ENCODE peak calls at places on chromosomes 16 and 17, in ten cellular contexts. One of them, this sample, is unnamed.

GRCh38 chr17:31074772-31075538 is 19.8 kb upstream of the NF1 start:
- DNase-seq in ACHN: peak
- DNase-seq in NCI-H1048: no peak
- DNase-seq in stimulated activated CD8-positive, alpha-beta memory T cell treated with anti-CD3 and anti-CD28 coated beads, Interleukin-4, amount 100 ng/mL, for 4 hours: no peak
- DNase-seq in mammary epithelial cell: peak
- DNase-seq in coronary artery: no peak
- DNase-seq in mucosa of descending colon: no peak
- DNase-seq in activated T-cell treated with anti-CD3 and anti-CD28 coated beads for 24 hours: no peak
- DNase-seq in NCI-H2171: no peak
- DNase-seq in GM23338: peak
- DNase-seq in this sample: no peak

GRCh38 chr16:64589836-64590235 is 532.0 kb downstream of the CDH11 start:
- DNase-seq in ACHN: no peak
- DNase-seq in NCI-H1048: no peak
- DNase-seq in stimulated activated CD8-positive, alpha-beta memory T cell treated with anti-CD3 and anti-CD28 coated beads, Interleukin-4, amount 100 ng/mL, for 4 hours: no peak
- DNase-seq in mammary epithelial cell: no peak
- DNase-seq in coronary artery: no peak
- DNase-seq in mucosa of descending colon: no peak
- DNase-seq in activated T-cell treated with anti-CD3 and anti-CD28 coated beads for 24 hours: no peak
- DNase-seq in NCI-H2171: no peak
- DNase-seq in GM23338: no peak
- DNase-seq in this sample: no peak

GRCh38 chr16:56635441-56635967 is 3.0 kb upstream of the MT1A start:
- DNase-seq in ACHN: no peak
- DNase-seq in NCI-H1048: no peak
- DNase-seq in stimulated activated CD8-positive, alpha-beta memory T cell treated with anti-CD3 and anti-CD28 coated beads, Interleukin-4, amount 100 ng/mL, for 4 hours: no peak
- DNase-seq in mammary epithelial cell: no peak
- DNase-seq in coronary artery: no peak
- DNase-seq in mucosa of descending colon: no peak
- DNase-seq in activated T-cell treated with anti-CD3 and anti-CD28 coated beads for 24 hours: no peak
- DNase-seq in NCI-H2171: no peak
- DNase-seq in GM23338: peak
- DNase-seq in this sample: no peak

GRCh38 chr17:66633322-66633965 is 201.5 kb upstream of the CACNG5 start:
- DNase-seq in ACHN: no peak
- DNase-seq in NCI-H1048: no peak
- DNase-seq in stimulated activated CD8-positive, alpha-beta memory T cell treated with anti-CD3 and anti-CD28 coated beads, Interleukin-4, amount 100 ng/mL, for 4 hours: peak
- DNase-seq in mammary epithelial cell: no peak
- DNase-seq in coronary artery: no peak
- DNase-seq in mucosa of descending colon: no peak
- DNase-seq in activated T-cell treated with anti-CD3 and anti-CD28 coated beads for 24 hours: peak
- DNase-seq in NCI-H2171: no peak
- DNase-seq in GM23338: no peak
- DNase-seq in this sample: no peak

GRCh38 chr17:68329331-68329730 is 38.0 kb downstream of the ARSG start:
- DNase-seq in ACHN: no peak
- DNase-seq in NCI-H1048: no peak
- DNase-seq in stimulated activated CD8-positive, alpha-beta memory T cell treated with anti-CD3 and anti-CD28 coated beads, Interleukin-4, amount 100 ng/mL, for 4 hours: no peak
- DNase-seq in mammary epithelial cell: no peak
- DNase-seq in coronary artery: no peak
- DNase-seq in mucosa of descending colon: no peak
- DNase-seq in activated T-cell treated with anti-CD3 and anti-CD28 coated beads for 24 hours: no peak
- DNase-seq in NCI-H2171: no peak
- DNase-seq in GM23338: no peak
- DNase-seq in this sample: no peak

GRCh38 chr17:77151236-77151635 is 10.5 kb downstream of the SEC14L1 start:
- DNase-seq in ACHN: no peak
- DNase-seq in NCI-H1048: no peak
- DNase-seq in stimulated activated CD8-positive, alpha-beta memory T cell treated with anti-CD3 and anti-CD28 coated beads, Interleukin-4, amount 100 ng/mL, for 4 hours: no peak
- DNase-seq in mammary epithelial cell: no peak
- DNase-seq in coronary artery: no peak
- DNase-seq in mucosa of descending colon: no peak
- DNase-seq in activated T-cell treated with anti-CD3 and anti-CD28 coated beads for 24 hours: no peak
- DNase-seq in NCI-H2171: no peak
- DNase-seq in GM23338: no peak
- DNase-seq in this sample: peak

GRCh38 chr16:1338855-1339675 is 5.6 kb downstream of the BAIAP3 start:
- DNase-seq in ACHN: no peak
- DNase-seq in NCI-H1048: no peak
- DNase-seq in stimulated activated CD8-positive, alpha-beta memory T cell treated with anti-CD3 and anti-CD28 coated beads, Interleukin-4, amount 100 ng/mL, for 4 hours: no peak
- DNase-seq in mammary epithelial cell: no peak
- DNase-seq in coronary artery: no peak
- DNase-seq in mucosa of descending colon: no peak
- DNase-seq in activated T-cell treated with anti-CD3 and anti-CD28 coated beads for 24 hours: no peak
- DNase-seq in NCI-H2171: peak
- DNase-seq in GM23338: no peak
- DNase-seq in this sample: no peak

GRCh38 chr17:69928586-69928985 is 146.4 kb upstream of the KCNJ16 start:
- DNase-seq in ACHN: no peak
- DNase-seq in NCI-H1048: no peak
- DNase-seq in stimulated activated CD8-positive, alpha-beta memory T cell treated with anti-CD3 and anti-CD28 coated beads, Interleukin-4, amount 100 ng/mL, for 4 hours: no peak
- DNase-seq in mammary epithelial cell: no peak
- DNase-seq in coronary artery: no peak
- DNase-seq in mucosa of descending colon: no peak
- DNase-seq in activated T-cell treated with anti-CD3 and anti-CD28 coated beads for 24 hours: no peak
- DNase-seq in NCI-H2171: no peak
- DNase-seq in GM23338: no peak
- DNase-seq in this sample: peak

GRCh38 chr17:40410082-40410481 is 7.6 kb downstream of the TOP2A start:
- DNase-seq in ACHN: no peak
- DNase-seq in NCI-H1048: no peak
- DNase-seq in stimulated activated CD8-positive, alpha-beta memory T cell treated with anti-CD3 and anti-CD28 coated beads, Interleukin-4, amount 100 ng/mL, for 4 hours: no peak
- DNase-seq in mammary epithelial cell: no peak
- DNase-seq in coronary artery: no peak
- DNase-seq in mucosa of descending colon: no peak
- DNase-seq in activated T-cell treated with anti-CD3 and anti-CD28 coated beads for 24 hours: no peak
- DNase-seq in NCI-H2171: no peak
- DNase-seq in GM23338: peak
- DNase-seq in this sample: no peak

GRCh38 chr16:20675488-20676267 is 21.8 kb downstream of the ACSM1 start:
- DNase-seq in ACHN: peak
- DNase-seq in NCI-H1048: no peak
- DNase-seq in stimulated activated CD8-positive, alpha-beta memory T cell treated with anti-CD3 and anti-CD28 coated beads, Interleukin-4, amount 100 ng/mL, for 4 hours: no peak
- DNase-seq in mammary epithelial cell: peak
- DNase-seq in coronary artery: no peak
- DNase-seq in mucosa of descending colon: peak
- DNase-seq in activated T-cell treated with anti-CD3 and anti-CD28 coated beads for 24 hours: peak
- DNase-seq in NCI-H2171: no peak
- DNase-seq in GM23338: peak
- DNase-seq in this sample: no peak

GRCh38 chr16:69031877-69032301 is 73.6 kb upstream of the HAS3 start:
- DNase-seq in ACHN: no peak
- DNase-seq in NCI-H1048: no peak
- DNase-seq in stimulated activated CD8-positive, alpha-beta memory T cell treated with anti-CD3 and anti-CD28 coated beads, Interleukin-4, amount 100 ng/mL, for 4 hours: no peak
- DNase-seq in mammary epithelial cell: peak
- DNase-seq in coronary artery: no peak
- DNase-seq in mucosa of descending colon: peak
- DNase-seq in activated T-cell treated with anti-CD3 and anti-CD28 coated beads for 24 hours: no peak
- DNase-seq in NCI-H2171: no peak
- DNase-seq in GM23338: no peak
- DNase-seq in this sample: no peak

GRCh38 chr16:31050280-31051030 is 17.1 kb downstream of the STX4 start:
- DNase-seq in ACHN: no peak
- DNase-seq in NCI-H1048: no peak
- DNase-seq in stimulated activated CD8-positive, alpha-beta memory T cell treated with anti-CD3 and anti-CD28 coated beads, Interleukin-4, amount 100 ng/mL, for 4 hours: no peak
- DNase-seq in mammary epithelial cell: no peak
- DNase-seq in coronary artery: no peak
- DNase-seq in mucosa of descending colon: no peak
- DNase-seq in activated T-cell treated with anti-CD3 and anti-CD28 coated beads for 24 hours: no peak
- DNase-seq in NCI-H2171: peak
- DNase-seq in GM23338: peak
- DNase-seq in this sample: no peak

GRCh38 chr16:87541004-87541881 is 48.4 kb upstream of the ZCCHC14 start:
- DNase-seq in ACHN: no peak
- DNase-seq in NCI-H1048: no peak
- DNase-seq in stimulated activated CD8-positive, alpha-beta memory T cell treated with anti-CD3 and anti-CD28 coated beads, Interleukin-4, amount 100 ng/mL, for 4 hours: no peak
- DNase-seq in mammary epithelial cell: no peak
- DNase-seq in coronary artery: peak
- DNase-seq in mucosa of descending colon: peak
- DNase-seq in activated T-cell treated with anti-CD3 and anti-CD28 coated beads for 24 hours: no peak
- DNase-seq in NCI-H2171: peak
- DNase-seq in GM23338: no peak
- DNase-seq in this sample: peak

GRCh38 chr16:19680972-19681371 is 37.1 kb downstream of the KNOP1 start:
- DNase-seq in ACHN: no peak
- DNase-seq in NCI-H1048: no peak
- DNase-seq in stimulated activated CD8-positive, alpha-beta memory T cell treated with anti-CD3 and anti-CD28 coated beads, Interleukin-4, amount 100 ng/mL, for 4 hours: no peak
- DNase-seq in mammary epithelial cell: no peak
- DNase-seq in coronary artery: no peak
- DNase-seq in mucosa of descending colon: no peak
- DNase-seq in activated T-cell treated with anti-CD3 and anti-CD28 coated beads for 24 hours: no peak
- DNase-seq in NCI-H2171: peak
- DNase-seq in GM23338: peak
- DNase-seq in this sample: no peak

GRCh38 chr17:15303293-15303692 is 38.1 kb downstream of the TEKT3 start:
- DNase-seq in ACHN: no peak
- DNase-seq in NCI-H1048: no peak
- DNase-seq in stimulated activated CD8-positive, alpha-beta memory T cell treated with anti-CD3 and anti-CD28 coated beads, Interleukin-4, amount 100 ng/mL, for 4 hours: no peak
- DNase-seq in mammary epithelial cell: no peak
- DNase-seq in coronary artery: no peak
- DNase-seq in mucosa of descending colon: no peak
- DNase-seq in activated T-cell treated with anti-CD3 and anti-CD28 coated beads for 24 hours: no peak
- DNase-seq in NCI-H2171: no peak
- DNase-seq in GM23338: no peak
- DNase-seq in this sample: no peak

GRCh38 chr17:61504697-61505096 is 52.5 kb downstream of the TBX4 start:
- DNase-seq in ACHN: peak
- DNase-seq in NCI-H1048: no peak
- DNase-seq in stimulated activated CD8-positive, alpha-beta memory T cell treated with anti-CD3 and anti-CD28 coated beads, Interleukin-4, amount 100 ng/mL, for 4 hours: no peak
- DNase-seq in mammary epithelial cell: peak
- DNase-seq in coronary artery: no peak
- DNase-seq in mucosa of descending colon: no peak
- DNase-seq in activated T-cell treated with anti-CD3 and anti-CD28 coated beads for 24 hours: no peak
- DNase-seq in NCI-H2171: no peak
- DNase-seq in GM23338: no peak
- DNase-seq in this sample: no peak

GRCh38 chr17:30388321-30389179 is 9.8 kb downstream of the CPD start:
- DNase-seq in ACHN: no peak
- DNase-seq in NCI-H1048: no peak
- DNase-seq in stimulated activated CD8-positive, alpha-beta memory T cell treated with anti-CD3 and anti-CD28 coated beads, Interleukin-4, amount 100 ng/mL, for 4 hours: no peak
- DNase-seq in mammary epithelial cell: no peak
- DNase-seq in coronary artery: no peak
- DNase-seq in mucosa of descending colon: no peak
- DNase-seq in activated T-cell treated with anti-CD3 and anti-CD28 coated beads for 24 hours: no peak
- DNase-seq in NCI-H2171: no peak
- DNase-seq in GM23338: peak
- DNase-seq in this sample: no peak

GRCh38 chr17:64192588-64192987 is 62.6 kb upstream of the ERN1 start:
- DNase-seq in ACHN: no peak
- DNase-seq in NCI-H1048: no peak
- DNase-seq in stimulated activated CD8-positive, alpha-beta memory T cell treated with anti-CD3 and anti-CD28 coated beads, Interleukin-4, amount 100 ng/mL, for 4 hours: no peak
- DNase-seq in mammary epithelial cell: no peak
- DNase-seq in coronary artery: no peak
- DNase-seq in mucosa of descending colon: no peak
- DNase-seq in activated T-cell treated with anti-CD3 and anti-CD28 coated beads for 24 hours: no peak
- DNase-seq in NCI-H2171: no peak
- DNase-seq in GM23338: no peak
- DNase-seq in this sample: no peak

GRCh38 chr17:66667491-66668030 is 167.4 kb upstream of the CACNG5 start:
- DNase-seq in ACHN: no peak
- DNase-seq in NCI-H1048: no peak
- DNase-seq in stimulated activated CD8-positive, alpha-beta memory T cell treated with anti-CD3 and anti-CD28 coated beads, Interleukin-4, amount 100 ng/mL, for 4 hours: peak
- DNase-seq in mammary epithelial cell: no peak
- DNase-seq in coronary artery: no peak
- DNase-seq in mucosa of descending colon: no peak
- DNase-seq in activated T-cell treated with anti-CD3 and anti-CD28 coated beads for 24 hours: peak
- DNase-seq in NCI-H2171: no peak
- DNase-seq in GM23338: no peak
- DNase-seq in this sample: no peak

GRCh38 chr16:64615647-64616280 is 506.1 kb downstream of the CDH11 start:
- DNase-seq in ACHN: no peak
- DNase-seq in NCI-H1048: no peak
- DNase-seq in stimulated activated CD8-positive, alpha-beta memory T cell treated with anti-CD3 and anti-CD28 coated beads, Interleukin-4, amount 100 ng/mL, for 4 hours: no peak
- DNase-seq in mammary epithelial cell: no peak
- DNase-seq in coronary artery: no peak
- DNase-seq in mucosa of descending colon: peak
- DNase-seq in activated T-cell treated with anti-CD3 and anti-CD28 coated beads for 24 hours: no peak
- DNase-seq in NCI-H2171: peak
- DNase-seq in GM23338: peak
- DNase-seq in this sample: no peak

GRCh38 chr17:44878627-44879221 is 20.5 kb downstream of the EFTUD2 start:
- DNase-seq in ACHN: peak
- DNase-seq in NCI-H1048: no peak
- DNase-seq in stimulated activated CD8-positive, alpha-beta memory T cell treated with anti-CD3 and anti-CD28 coated beads, Interleukin-4, amount 100 ng/mL, for 4 hours: no peak
- DNase-seq in mammary epithelial cell: no peak
- DNase-seq in coronary artery: no peak
- DNase-seq in mucosa of descending colon: peak
- DNase-seq in activated T-cell treated with anti-CD3 and anti-CD28 coated beads for 24 hours: no peak
- DNase-seq in NCI-H2171: peak
- DNase-seq in GM23338: peak
- DNase-seq in this sample: peak

GRCh38 chr17:40068917-40069750 is 6.4 kb downstream of the THRA start:
- DNase-seq in ACHN: peak
- DNase-seq in NCI-H1048: no peak
- DNase-seq in stimulated activated CD8-positive, alpha-beta memory T cell treated with anti-CD3 and anti-CD28 coated beads, Interleukin-4, amount 100 ng/mL, for 4 hours: peak
- DNase-seq in mammary epithelial cell: peak
- DNase-seq in coronary artery: peak
- DNase-seq in mucosa of descending colon: peak
- DNase-seq in activated T-cell treated with anti-CD3 and anti-CD28 coated beads for 24 hours: peak
- DNase-seq in NCI-H2171: peak
- DNase-seq in GM23338: peak
- DNase-seq in this sample: peak

GRCh38 chr17:46770818-46771600 is 47.5 kb downstream of the WNT3 start:
- DNase-seq in ACHN: peak
- DNase-seq in NCI-H1048: no peak
- DNase-seq in stimulated activated CD8-positive, alpha-beta memory T cell treated with anti-CD3 and anti-CD28 coated beads, Interleukin-4, amount 100 ng/mL, for 4 hours: no peak
- DNase-seq in mammary epithelial cell: no peak
- DNase-seq in coronary artery: no peak
- DNase-seq in mucosa of descending colon: peak
- DNase-seq in activated T-cell treated with anti-CD3 and anti-CD28 coated beads for 24 hours: no peak
- DNase-seq in NCI-H2171: peak
- DNase-seq in GM23338: peak
- DNase-seq in this sample: peak

GRCh38 chr16:51393381-51394005 is 242.4 kb upstream of the SALL1 start:
- DNase-seq in ACHN: no peak
- DNase-seq in NCI-H1048: no peak
- DNase-seq in stimulated activated CD8-positive, alpha-beta memory T cell treated with anti-CD3 and anti-CD28 coated beads, Interleukin-4, amount 100 ng/mL, for 4 hours: no peak
- DNase-seq in mammary epithelial cell: peak
- DNase-seq in coronary artery: no peak
- DNase-seq in mucosa of descending colon: no peak
- DNase-seq in activated T-cell treated with anti-CD3 and anti-CD28 coated beads for 24 hours: no peak
- DNase-seq in NCI-H2171: no peak
- DNase-seq in GM23338: no peak
- DNase-seq in this sample: no peak

GRCh38 chr16:2985893-2986355 is 5.7 kb upstream of the PKMYT1 start:
- DNase-seq in ACHN: no peak
- DNase-seq in NCI-H1048: no peak
- DNase-seq in stimulated activated CD8-positive, alpha-beta memory T cell treated with anti-CD3 and anti-CD28 coated beads, Interleukin-4, amount 100 ng/mL, for 4 hours: no peak
- DNase-seq in mammary epithelial cell: no peak
- DNase-seq in coronary artery: no peak
- DNase-seq in mucosa of descending colon: no peak
- DNase-seq in activated T-cell treated with anti-CD3 and anti-CD28 coated beads for 24 hours: no peak
- DNase-seq in NCI-H2171: peak
- DNase-seq in GM23338: no peak
- DNase-seq in this sample: peak

GRCh38 chr17:9456265-9456664 is 119.4 kb downstream of the STX8 start:
- DNase-seq in ACHN: no peak
- DNase-seq in NCI-H1048: no peak
- DNase-seq in stimulated activated CD8-positive, alpha-beta memory T cell treated with anti-CD3 and anti-CD28 coated beads, Interleukin-4, amount 100 ng/mL, for 4 hours: no peak
- DNase-seq in mammary epithelial cell: no peak
- DNase-seq in coronary artery: no peak
- DNase-seq in mucosa of descending colon: peak
- DNase-seq in activated T-cell treated with anti-CD3 and anti-CD28 coated beads for 24 hours: no peak
- DNase-seq in NCI-H2171: no peak
- DNase-seq in GM23338: no peak
- DNase-seq in this sample: no peak

GRCh38 chr16:1002399-1003161 is 21.0 kb downstream of the SOX8 start:
- DNase-seq in ACHN: peak
- DNase-seq in NCI-H1048: no peak
- DNase-seq in stimulated activated CD8-positive, alpha-beta memory T cell treated with anti-CD3 and anti-CD28 coated beads, Interleukin-4, amount 100 ng/mL, for 4 hours: peak
- DNase-seq in mammary epithelial cell: peak
- DNase-seq in coronary artery: no peak
- DNase-seq in mucosa of descending colon: peak
- DNase-seq in activated T-cell treated with anti-CD3 and anti-CD28 coated beads for 24 hours: peak
- DNase-seq in NCI-H2171: no peak
- DNase-seq in GM23338: no peak
- DNase-seq in this sample: no peak

GRCh38 chr17:61575352-61575975 is 15.6 kb downstream of the NACA2 start:
- DNase-seq in ACHN: no peak
- DNase-seq in NCI-H1048: no peak
- DNase-seq in stimulated activated CD8-positive, alpha-beta memory T cell treated with anti-CD3 and anti-CD28 coated beads, Interleukin-4, amount 100 ng/mL, for 4 hours: no peak
- DNase-seq in mammary epithelial cell: no peak
- DNase-seq in coronary artery: no peak
- DNase-seq in mucosa of descending colon: no peak
- DNase-seq in activated T-cell treated with anti-CD3 and anti-CD28 coated beads for 24 hours: no peak
- DNase-seq in NCI-H2171: no peak
- DNase-seq in GM23338: no peak
- DNase-seq in this sample: no peak

This sample was measured in G401.